ENCODE peak calls at places on chromosome 20, in five cellular contexts. One of them, this sample, is unnamed.

GRCh38 chr20:45359069-45359405 is 3.9 kb upstream of the SYS1 start:
- DNase-seq in GM12865: no peak
- DNase-seq in AG20443: no peak
- DNase-seq in nephron progenitor cell: no peak
- DNase-seq in A673: no peak
- DNase-seq in this sample: peak

GRCh38 chr20:43028470-43028869 is 161.2 kb downstream of the PTPRT start:
- DNase-seq in GM12865: no peak
- DNase-seq in AG20443: no peak
- DNase-seq in nephron progenitor cell: no peak
- DNase-seq in A673: no peak
- DNase-seq in this sample: no peak

GRCh38 chr20:10802201-10802600 is 128.4 kb upstream of the JAG1 start:
- DNase-seq in GM12865: no peak
- DNase-seq in AG20443: peak
- DNase-seq in nephron progenitor cell: no peak
- DNase-seq in A673: no peak
- DNase-seq in this sample: peak

GRCh38 chr20:53335509-53335908 is 258.1 kb downstream of the ZNF217 start:
- DNase-seq in GM12865: no peak
- DNase-seq in AG20443: no peak
- DNase-seq in nephron progenitor cell: no peak
- DNase-seq in A673: no peak
- DNase-seq in this sample: no peak

GRCh38 chr20:24138951-24139350 is 150.4 kb upstream of the GGTLC1 start:
- DNase-seq in GM12865: no peak
- DNase-seq in AG20443: no peak
- DNase-seq in nephron progenitor cell: no peak
- DNase-seq in A673: no peak
- DNase-seq in this sample: no peak

GRCh38 chr20:37816003-37816402 is 86.9 kb upstream of the VSTM2L start:
- DNase-seq in GM12865: no peak
- DNase-seq in AG20443: no peak
- DNase-seq in nephron progenitor cell: no peak
- DNase-seq in A673: no peak
- DNase-seq in this sample: no peak

GRCh38 chr20:10671221-10671849 is 2.5 kb downstream of the JAG1 start:
- DNase-seq in GM12865: peak
- DNase-seq in AG20443: peak
- DNase-seq in nephron progenitor cell: peak
- DNase-seq in A673: peak
- DNase-seq in this sample: peak

GRCh38 chr20:1920826-1921225 is 25.6 kb downstream of the SIRPA start:
- DNase-seq in GM12865: no peak
- DNase-seq in AG20443: no peak
- DNase-seq in nephron progenitor cell: no peak
- DNase-seq in A673: no peak
- DNase-seq in this sample: peak

GRCh38 chr20:48196486-48196885 is 411.2 kb upstream of the SULF2 start:
- DNase-seq in GM12865: no peak
- DNase-seq in AG20443: no peak
- DNase-seq in nephron progenitor cell: no peak
- DNase-seq in A673: no peak
- DNase-seq in this sample: no peak

GRCh38 chr20:381581-382290 is 1.2 kb downstream of the TRIB3 start:
- DNase-seq in GM12865: peak
- DNase-seq in AG20443: peak
- DNase-seq in nephron progenitor cell: peak
- DNase-seq in A673: peak
- DNase-seq in this sample: peak

GRCh38 chr20:22430154-22430745 is 154.1 kb downstream of the FOXA2 start:
- DNase-seq in GM12865: no peak
- DNase-seq in AG20443: no peak
- DNase-seq in nephron progenitor cell: peak
- DNase-seq in A673: no peak
- DNase-seq in this sample: no peak

GRCh38 chr20:34104059-34104458 is 8.0 kb downstream of the EIF2S2 start:
- DNase-seq in GM12865: no peak
- DNase-seq in AG20443: no peak
- DNase-seq in nephron progenitor cell: no peak
- DNase-seq in A673: no peak
- DNase-seq in this sample: no peak

GRCh38 chr20:41540916-41541315 is 77.3 kb downstream of the CHD6 start:
- DNase-seq in GM12865: no peak
- DNase-seq in AG20443: peak
- DNase-seq in nephron progenitor cell: no peak
- DNase-seq in A673: no peak
- DNase-seq in this sample: no peak

GRCh38 chr20:44646641-44647274 is 4.7 kb downstream of the ADA start:
- DNase-seq in GM12865: peak
- DNase-seq in AG20443: no peak
- DNase-seq in nephron progenitor cell: no peak
- DNase-seq in A673: no peak
- DNase-seq in this sample: peak

GRCh38 chr20:61311656-61312387 is 59.8 kb downstream of the CDH4 start:
- DNase-seq in GM12865: no peak
- DNase-seq in AG20443: no peak
- DNase-seq in nephron progenitor cell: no peak
- DNase-seq in A673: no peak
- DNase-seq in this sample: no peak

GRCh38 chr20:60102665-60103210 is 144.5 kb downstream of the CDH26 start:
- DNase-seq in GM12865: no peak
- DNase-seq in AG20443: no peak
- DNase-seq in nephron progenitor cell: no peak
- DNase-seq in A673: peak
- DNase-seq in this sample: no peak

GRCh38 chr20:46001498-46001897 is 7.2 kb upstream of the MMP9 start:
- DNase-seq in GM12865: no peak
- DNase-seq in AG20443: no peak
- DNase-seq in nephron progenitor cell: no peak
- DNase-seq in A673: no peak
- DNase-seq in this sample: no peak

GRCh38 chr20:41616228-41616627 is 1.9 kb downstream of the CHD6 start:
- DNase-seq in GM12865: no peak
- DNase-seq in AG20443: peak
- DNase-seq in nephron progenitor cell: no peak
- DNase-seq in A673: no peak
- DNase-seq in this sample: no peak

GRCh38 chr20:24575811-24576210 is 106.4 kb downstream of the SYNDIG1 start:
- DNase-seq in GM12865: no peak
- DNase-seq in AG20443: no peak
- DNase-seq in nephron progenitor cell: no peak
- DNase-seq in A673: no peak
- DNase-seq in this sample: no peak

GRCh38 chr20:45953672-45954071 is 18.3 kb downstream of the ZNF335 start:
- DNase-seq in GM12865: no peak
- DNase-seq in AG20443: no peak
- DNase-seq in nephron progenitor cell: no peak
- DNase-seq in A673: no peak
- DNase-seq in this sample: no peak

GRCh38 chr20:24662286-24662685 is 192.9 kb downstream of the SYNDIG1 start:
- DNase-seq in GM12865: no peak
- DNase-seq in AG20443: no peak
- DNase-seq in nephron progenitor cell: no peak
- DNase-seq in A673: no peak
- DNase-seq in this sample: no peak

GRCh38 chr20:45058168-45058850 is 42.6 kb downstream of the KCNS1 start:
- DNase-seq in GM12865: no peak
- DNase-seq in AG20443: no peak
- DNase-seq in nephron progenitor cell: no peak
- DNase-seq in A673: no peak
- DNase-seq in this sample: no peak

GRCh38 chr20:16569218-16570153 is 3.8 kb downstream of the KIF16B start:
- DNase-seq in GM12865: no peak
- DNase-seq in AG20443: no peak
- DNase-seq in nephron progenitor cell: no peak
- DNase-seq in A673: no peak
- DNase-seq in this sample: no peak

GRCh38 chr20:45014671-45015415 is 48.5 kb downstream of the STK4 start:
- DNase-seq in GM12865: no peak
- DNase-seq in AG20443: peak
- DNase-seq in nephron progenitor cell: no peak
- DNase-seq in A673: no peak
- DNase-seq in this sample: peak

GRCh38 chr20:635028-635427 is 18.0 kb downstream of the SRXN1 start:
- DNase-seq in GM12865: no peak
- DNase-seq in AG20443: no peak
- DNase-seq in nephron progenitor cell: no peak
- DNase-seq in A673: no peak
- DNase-seq in this sample: no peak

GRCh38 chr20:26295006-26295405 is 598.4 kb upstream of the ZNF337 start:
- DNase-seq in GM12865: no peak
- DNase-seq in AG20443: no peak
- DNase-seq in nephron progenitor cell: no peak
- DNase-seq in A673: no peak
- DNase-seq in this sample: no peak

GRCh38 chr20:43243672-43244269 is 54.1 kb upstream of the PTPRT start:
- DNase-seq in GM12865: peak
- DNase-seq in AG20443: no peak
- DNase-seq in nephron progenitor cell: peak
- DNase-seq in A673: peak
- DNase-seq in this sample: no peak

GRCh38 chr20:46709459-46710148 is at the start of gene SLC2A10:
- DNase-seq in GM12865: no peak
- DNase-seq in AG20443: peak
- DNase-seq in nephron progenitor cell: peak
- DNase-seq in A673: no peak
- DNase-seq in this sample: no peak

GRCh38 chr20:50027611-50028105 is 44.9 kb downstream of the SNAI1 start:
- DNase-seq in GM12865: no peak
- DNase-seq in AG20443: peak
- DNase-seq in nephron progenitor cell: no peak
- DNase-seq in A673: no peak
- DNase-seq in this sample: peak

GRCh38 chr20:17138237-17138636 is 88.6 kb upstream of the PCSK2 start:
- DNase-seq in GM12865: no peak
- DNase-seq in AG20443: no peak
- DNase-seq in nephron progenitor cell: no peak
- DNase-seq in A673: no peak
- DNase-seq in this sample: no peak

GRCh38 chr20:51122931-51123658 is 100.2 kb upstream of the KCNG1 start:
- DNase-seq in GM12865: peak
- DNase-seq in AG20443: no peak
- DNase-seq in nephron progenitor cell: no peak
- DNase-seq in A673: no peak
- DNase-seq in this sample: no peak

GRCh38 chr20:63552481-63553249 is 1.3 kb upstream of the FNDC11 start:
- DNase-seq in GM12865: peak
- DNase-seq in AG20443: no peak
- DNase-seq in nephron progenitor cell: no peak
- DNase-seq in A673: no peak
- DNase-seq in this sample: no peak

GRCh38 chr20:41513829-41514228 is 104.3 kb downstream of the CHD6 start:
- DNase-seq in GM12865: no peak
- DNase-seq in AG20443: no peak
- DNase-seq in nephron progenitor cell: no peak
- DNase-seq in A673: no peak
- DNase-seq in this sample: no peak

GRCh38 chr20:24995741-24996448 is 3.3 kb upstream of the APMAP start:
- DNase-seq in GM12865: no peak
- DNase-seq in AG20443: no peak
- DNase-seq in nephron progenitor cell: no peak
- DNase-seq in A673: peak
- DNase-seq in this sample: no peak

GRCh38 chr20:61663521-61664425 is 401.9 kb downstream of the TAF4 start:
- DNase-seq in GM12865: no peak
- DNase-seq in AG20443: no peak
- DNase-seq in nephron progenitor cell: no peak
- DNase-seq in A673: no peak
- DNase-seq in this sample: no peak

GRCh38 chr20:46895906-46896242 is 1.2 kb downstream of the EYA2 start:
- DNase-seq in GM12865: no peak
- DNase-seq in AG20443: no peak
- DNase-seq in nephron progenitor cell: no peak
- DNase-seq in A673: no peak
- DNase-seq in this sample: no peak

GRCh38 chr20:4090756-4091331 is 75.5 kb upstream of the RNF24 start:
- DNase-seq in GM12865: no peak
- DNase-seq in AG20443: peak
- DNase-seq in nephron progenitor cell: no peak
- DNase-seq in A673: no peak
- DNase-seq in this sample: peak

GRCh38 chr20:17611540-17612286 is 41.8 kb downstream of the DSTN start:
- DNase-seq in GM12865: no peak
- DNase-seq in AG20443: peak
- DNase-seq in nephron progenitor cell: no peak
- DNase-seq in A673: no peak
- DNase-seq in this sample: no peak

GRCh38 chr20:40633123-40633850 is 55.7 kb downstream of the MAFB start:
- DNase-seq in GM12865: no peak
- DNase-seq in AG20443: no peak
- DNase-seq in nephron progenitor cell: no peak
- DNase-seq in A673: no peak
- DNase-seq in this sample: no peak

GRCh38 chr20:44691424-44692423 is 23.4 kb upstream of the CCN5 start:
- DNase-seq in GM12865: no peak
- DNase-seq in AG20443: peak
- DNase-seq in nephron progenitor cell: no peak
- DNase-seq in A673: no peak
- DNase-seq in this sample: no peak